ENCODE peak calls at places on chromosomes 6 and 20, in ten cellular contexts. K is mammary epithelial cell; W is prostate gland; M is astrocyte of the spinal cord; R is AG10803; Y is dorsolateral prefrontal cortex; F is BJ; C is CD8-positive, alpha-beta T cell; L is IMR-90; P is coronary artery. A is an unnamed sample.

GRCh38 chr20:63697868-63698545 is 1.6 kb downstream of the TNFRSF6B start:
- DNase-seq in C (no peak), R (no peak), K (peak; percentile 29), L (no peak), W (no peak), Y (no peak), F (no peak), M (no peak), P (no peak), A (no peak)

GRCh38 chr20:33079267-33079666 is at the start of gene BPIFB4:
- DNase-seq in C (no peak), F (no peak), M (peak; percentile 8), Y (no peak), L (no peak), K (peak; percentile 1), W (no peak), P (no peak), R (peak; percentile 81), A (peak; percentile 3)

GRCh38 chr6:45045253-45045601 is 282.9 kb upstream of the RUNX2 start:
- DNase-seq in M (no peak), Y (no peak), W (no peak), C (no peak), K (no peak), L (no peak), R (no peak), F (no peak), P (no peak), A (no peak)

GRCh38 chr6:31473244-31473643 is 24.7 kb upstream of the MICB start:
- DNase-seq in C (no peak), M (no peak), W (no peak), Y (no peak), R (no peak), F (no peak), K (no peak), P (no peak), L (no peak), A (no peak)

GRCh38 chr6:85436408-85436807 is 13.5 kb upstream of the NT5E start:
- DNase-seq in F (peak; percentile 76), L (peak; percentile 81), Y (no peak), K (no peak), P (no peak), R (peak; percentile 93), M (peak; percentile 53), W (no peak), C (no peak), A (peak; percentile 89)

GRCh38 chr20:25248501-25249172 is 752 bp downstream of the PYGB start:
- DNase-seq in W (no peak), P (no peak), R (peak; percentile 58), L (peak; percentile 37), K (no peak), M (peak; percentile 32), Y (peak; percentile 47), F (no peak), C (no peak), A (peak; percentile 33)

GRCh38 chr20:7240490-7240889 is 473.0 kb downstream of the BMP2 start:
- DNase-seq in F (no peak), W (no peak), K (no peak), C (no peak), Y (no peak), P (no peak), R (no peak), L (no peak), M (no peak), A (no peak)

GRCh38 chr6:52910091-52910490 is 593 bp upstream of the GSTA3 start:
- DNase-seq in P (no peak), K (no peak), W (no peak), F (no peak), R (no peak), M (peak; percentile 39), L (no peak), C (no peak), Y (no peak), A (no peak)

DNA sequence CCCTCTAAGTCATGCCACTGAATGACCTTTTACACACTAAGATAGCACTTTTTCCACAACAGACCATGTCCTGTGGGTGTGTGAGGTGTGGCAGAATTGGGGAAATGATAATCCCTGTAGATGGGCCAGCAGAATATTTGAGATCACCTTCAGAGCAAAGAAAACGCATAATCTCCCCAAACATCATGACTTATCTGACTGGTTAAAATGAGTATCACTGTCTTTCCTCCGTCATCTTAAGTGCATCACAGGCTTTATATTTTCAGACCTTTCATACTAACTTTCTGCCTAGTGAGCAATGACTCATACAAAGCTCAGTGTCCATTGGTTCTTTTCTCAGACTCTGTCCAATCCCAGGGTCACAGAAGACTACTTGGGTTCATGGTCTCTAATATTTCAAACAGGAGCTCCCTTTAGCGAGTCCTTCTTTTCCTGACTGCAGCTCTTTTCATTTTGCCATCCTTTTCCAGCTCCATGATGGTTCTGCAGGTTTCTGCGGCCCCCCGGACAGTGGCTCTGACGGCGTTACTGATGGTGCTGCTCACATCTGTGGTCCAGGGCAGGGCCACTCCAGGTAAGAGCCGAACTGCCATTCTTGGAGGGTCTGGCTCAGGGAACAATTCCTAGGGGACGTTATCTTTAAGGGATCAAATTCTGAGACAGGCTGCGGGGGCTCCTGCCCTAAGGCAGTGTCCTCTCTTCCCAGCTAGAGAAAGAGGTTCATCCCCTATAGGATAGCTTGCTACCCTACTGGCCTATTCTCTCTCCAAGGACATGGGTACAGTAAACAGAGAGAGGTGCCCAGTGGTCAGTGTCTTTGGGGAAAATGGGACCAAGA is at the start of gene HLA-DPB1:
- DNase-seq in R (peak; percentile 48), M (peak; percentile 47), F (peak; percentile 14), L (peak; percentile 59), W (no peak), Y (no peak), P (no peak), C (peak; percentile 56), K (peak; percentile 56), A (peak; percentile 68)
- H3K4me3 ChIP-seq in R (no peak within 1 kb of the TSS), M (no peak within 1 kb of the TSS), F (no peak within 1 kb of the TSS), L (no peak within 1 kb of the TSS), W (no peak within 1 kb of the TSS), Y (peak within 1 kb of the TSS; percentile 61), P (peak within 1 kb of the TSS; percentile 57), C (peak within 1 kb of the TSS; percentile 56), K (no peak within 1 kb of the TSS), A (no peak within 1 kb of the TSS)

DNA sequence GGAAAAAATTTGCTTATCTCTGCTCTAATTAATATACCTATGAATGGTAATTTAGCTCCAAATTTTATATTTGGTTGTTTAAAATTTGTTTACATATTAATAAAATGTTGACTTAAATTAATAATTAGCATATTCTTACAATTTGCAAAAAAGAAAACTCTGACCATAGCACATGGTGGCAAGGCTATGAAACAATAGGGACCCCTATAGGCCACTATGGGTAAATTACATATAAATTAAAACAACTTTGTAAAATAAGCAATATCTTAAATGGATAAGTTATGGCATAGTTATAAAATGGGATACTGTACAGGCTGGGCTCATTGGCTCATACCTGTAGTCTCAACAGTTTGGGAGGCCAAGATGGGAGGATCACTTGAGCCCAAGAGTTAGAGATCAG is 76.0 kb downstream of the MKKS start:
- DNase-seq in W (no peak), L (peak; percentile 17), Y (no peak), K (no peak), P (no peak), F (no peak), C (no peak), M (no peak), R (no peak), A (peak; percentile 44)
- TF ChIP-seq CTCF in W (no peak), L (peak; percentile 72), Y (peak; percentile 22), K (peak; percentile 67), P (no peak), F (peak; percentile 50), C (no peak), M (peak; percentile 56), R (peak; percentile 53), A (peak; percentile 81)

GRCh38 chr6:130515306-130515705 is 149.5 kb downstream of the TMEM200A start:
- DNase-seq in M (no peak), P (no peak), L (no peak), R (no peak), W (no peak), C (no peak), K (no peak), Y (no peak), F (no peak), A (no peak)
- H3K4me3 ChIP-seq in M (no peak overlapping the region), P (no peak overlapping the region), L (no peak overlapping the region), R (no peak overlapping the region), W (no peak overlapping the region), C (no peak overlapping the region), K (no peak overlapping the region), Y (no peak overlapping the region), F (no peak overlapping the region), A (no peak overlapping the region)

GRCh38 chr20:46649965-46650542 is 1.2 kb downstream of the SLC13A3 start:
- DNase-seq in P (no peak), K (no peak), F (no peak), W (no peak), Y (no peak), R (no peak), L (no peak), M (no peak), C (no peak), A (no peak)

GRCh38 chr20:46649650-46649949 is 1.7 kb downstream of the SLC13A3 start:
- DNase-seq in Y (no peak), R (no peak), W (no peak), L (no peak), P (no peak), F (no peak), C (no peak), M (no peak), K (no peak), A (no peak)

GRCh38 chr20:46647469-46647868 is 3.8 kb downstream of the SLC13A3 start:
- DNase-seq in Y (no peak), L (no peak), W (no peak), P (no peak), K (no peak), R (no peak), M (no peak), C (no peak), F (no peak), A (no peak)

GRCh38 chr20:46650575-46651090 is 626 bp downstream of the SLC13A3 start:
- DNase-seq in P (no peak), K (no peak), Y (no peak), L (no peak), R (no peak), M (no peak), C (no peak), F (no peak), W (no peak), A (no peak)

DNA sequence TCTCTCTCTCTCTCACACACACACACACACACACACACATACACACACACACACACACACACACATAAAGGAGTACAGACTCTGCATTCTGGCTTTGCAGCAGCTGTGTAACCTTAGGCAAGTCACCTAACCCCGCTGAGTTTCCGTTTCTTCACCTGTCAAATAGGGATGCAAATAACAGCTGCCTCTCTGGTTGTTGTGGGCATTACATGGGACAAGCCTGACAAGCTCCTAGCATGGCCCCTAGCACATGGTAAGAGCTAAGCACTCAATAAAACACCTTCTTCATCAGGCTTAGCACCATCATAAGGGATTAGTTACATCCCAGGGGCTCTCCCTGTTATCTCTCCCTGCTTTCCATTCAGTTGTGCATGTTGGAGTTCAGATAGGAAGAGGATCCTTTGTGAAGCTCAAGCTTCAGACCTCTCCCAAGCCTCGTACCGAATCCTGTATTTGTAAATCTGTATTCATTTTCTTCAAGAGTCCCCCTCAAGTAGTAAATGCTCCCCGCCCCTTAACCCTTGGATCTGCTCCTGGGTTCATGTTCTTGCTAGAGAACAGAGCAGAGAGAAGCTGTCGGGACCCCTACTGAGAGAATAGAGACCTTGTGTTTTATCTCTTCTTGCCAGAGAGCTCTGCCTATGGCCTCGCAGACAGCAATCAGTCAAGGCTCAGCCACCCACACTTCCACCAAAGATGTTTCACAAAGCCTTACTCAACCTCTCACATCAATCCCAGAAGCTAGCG is 2.2 kb downstream of the SLC13A3 start:
- DNase-seq in M (no peak), P (no peak), K (no peak), F (no peak), Y (no peak), W (no peak), L (no peak), C (no peak), R (no peak), A (no peak)
- TF ChIP-seq CTCF in M (no peak), P (no peak), K (no peak), F (no peak), Y (no peak), W (no peak), L (no peak), C (no peak), R (no peak), A (no peak)

A was measured in fibroblast of mammary gland.